ENCODE peak calls at places on chromosome 1, in seven cellular contexts. One of them, this sample, is unnamed.

GRCh38 chr1:172674831-172675613 is 16.1 kb downstream of the FASLG start:
- DNase-seq in T-helper 2 cell: peak
- DNase-seq in substantia nigra: no peak
- DNase-seq in aorta: no peak
- DNase-seq in foreskin fibroblast: no peak
- DNase-seq in C1 segment of cervical spinal cord: no peak
- DNase-seq in GM10248: no peak
- DNase-seq in this sample: no peak

GRCh38 chr1:154329152-154329521 is 3.8 kb downstream of the ATP8B2 start:
- DNase-seq in substantia nigra: no peak
- DNase-seq in T-helper 2 cell: no peak
- DNase-seq in C1 segment of cervical spinal cord: no peak
- DNase-seq in GM10248: no peak
- DNase-seq in foreskin fibroblast: no peak
- DNase-seq in aorta: no peak
- DNase-seq in this sample: no peak

GRCh38 chr1:3051270-3052268 is 17.4 kb upstream of the PRDM16 start:
- DNase-seq in GM10248: no peak
- DNase-seq in C1 segment of cervical spinal cord: no peak
- DNase-seq in T-helper 2 cell: no peak
- DNase-seq in substantia nigra: no peak
- DNase-seq in foreskin fibroblast: no peak
- DNase-seq in aorta: no peak
- DNase-seq in this sample: no peak

GRCh38 chr1:44831516-44831915 is 11.5 kb downstream of the PTCH2 start:
- DNase-seq in C1 segment of cervical spinal cord: no peak
- DNase-seq in foreskin fibroblast: no peak
- DNase-seq in T-helper 2 cell: no peak
- DNase-seq in substantia nigra: no peak
- DNase-seq in GM10248: no peak
- DNase-seq in aorta: peak
- DNase-seq in this sample: no peak

GRCh38 chr1:91568261-91568660 is 67.6 kb downstream of the CDC7 start:
- DNase-seq in foreskin fibroblast: no peak
- DNase-seq in aorta: no peak
- DNase-seq in C1 segment of cervical spinal cord: no peak
- DNase-seq in substantia nigra: no peak
- DNase-seq in GM10248: no peak
- DNase-seq in T-helper 2 cell: no peak
- DNase-seq in this sample: no peak

GRCh38 chr1:170309389-170310013 is 163.7 kb downstream of the NTMT2 start:
- DNase-seq in foreskin fibroblast: peak
- DNase-seq in GM10248: no peak
- DNase-seq in aorta: no peak
- DNase-seq in T-helper 2 cell: no peak
- DNase-seq in substantia nigra: no peak
- DNase-seq in C1 segment of cervical spinal cord: no peak
- DNase-seq in this sample: no peak

GRCh38 chr1:30779294-30780071 is 21.9 kb upstream of the LAPTM5 start:
- DNase-seq in T-helper 2 cell: peak
- DNase-seq in aorta: peak
- DNase-seq in C1 segment of cervical spinal cord: peak
- DNase-seq in foreskin fibroblast: peak
- DNase-seq in substantia nigra: peak
- DNase-seq in GM10248: peak
- DNase-seq in this sample: peak

GRCh38 chr1:148318123-148318899 is 164.8 kb downstream of the PPIAL4G start:
- DNase-seq in T-helper 2 cell: peak
- DNase-seq in aorta: no peak
- DNase-seq in foreskin fibroblast: no peak
- DNase-seq in C1 segment of cervical spinal cord: no peak
- DNase-seq in substantia nigra: no peak
- DNase-seq in GM10248: peak
- DNase-seq in this sample: no peak

GRCh38 chr1:224736619-224737352 is 120.7 kb downstream of the CNIH3 start:
- DNase-seq in aorta: no peak
- DNase-seq in foreskin fibroblast: peak
- DNase-seq in C1 segment of cervical spinal cord: peak
- DNase-seq in GM10248: peak
- DNase-seq in T-helper 2 cell: no peak
- DNase-seq in substantia nigra: no peak
- DNase-seq in this sample: no peak

GRCh38 chr1:37944091-37944763 is 2.6 kb downstream of the INPP5B start:
- DNase-seq in substantia nigra: no peak
- DNase-seq in aorta: no peak
- DNase-seq in foreskin fibroblast: peak
- DNase-seq in C1 segment of cervical spinal cord: no peak
- DNase-seq in T-helper 2 cell: no peak
- DNase-seq in GM10248: no peak
- DNase-seq in this sample: no peak

GRCh38 chr1:5388622-5389021 is 603.6 kb downstream of the NPHP4 start:
- DNase-seq in T-helper 2 cell: no peak
- DNase-seq in C1 segment of cervical spinal cord: no peak
- DNase-seq in foreskin fibroblast: no peak
- DNase-seq in GM10248: no peak
- DNase-seq in aorta: no peak
- DNase-seq in substantia nigra: no peak
- DNase-seq in this sample: no peak

GRCh38 chr1:10504259-10504658 is 29.5 kb downstream of the PEX14 start:
- DNase-seq in T-helper 2 cell: no peak
- DNase-seq in GM10248: no peak
- DNase-seq in aorta: peak
- DNase-seq in substantia nigra: no peak
- DNase-seq in C1 segment of cervical spinal cord: no peak
- DNase-seq in foreskin fibroblast: no peak
- DNase-seq in this sample: no peak

GRCh38 chr1:198278922-198279321 is 122.1 kb downstream of the NEK7 start:
- DNase-seq in T-helper 2 cell: no peak
- DNase-seq in foreskin fibroblast: no peak
- DNase-seq in substantia nigra: no peak
- DNase-seq in C1 segment of cervical spinal cord: no peak
- DNase-seq in GM10248: no peak
- DNase-seq in aorta: no peak
- DNase-seq in this sample: no peak

GRCh38 chr1:151108331-151108730 is 37.8 kb downstream of the GABPB2 start:
- DNase-seq in substantia nigra: no peak
- DNase-seq in T-helper 2 cell: no peak
- DNase-seq in GM10248: no peak
- DNase-seq in C1 segment of cervical spinal cord: no peak
- DNase-seq in aorta: peak
- DNase-seq in foreskin fibroblast: no peak
- DNase-seq in this sample: no peak

GRCh38 chr1:176799327-176799726 is 336.4 kb downstream of the PAPPA2 start:
- DNase-seq in C1 segment of cervical spinal cord: no peak
- DNase-seq in foreskin fibroblast: no peak
- DNase-seq in substantia nigra: no peak
- DNase-seq in aorta: no peak
- DNase-seq in T-helper 2 cell: no peak
- DNase-seq in GM10248: no peak
- DNase-seq in this sample: no peak

This sample was measured in RWPE1.